ENCODE peak calls at places on chromosomes 2 and 18, in seven cellular contexts. E is CD4-positive, alpha-beta memory T cell; L is thoracic aorta; U is CD8-positive, alpha-beta T cell; T is neuronal stem cell; R is colonic mucosa; V is effector memory CD4-positive, alpha-beta T cell. W is an unnamed sample. For H3K36me3, the result is how much of the 10 kb centered on the place peaks cover.

GRCh38 chr2:197915548-197916265 is 111.3 kb downstream of the PLCL1 start:
- DNase-seq in E (no peak), L (no peak), U (no peak), T (no peak), R (no peak), V (no peak), W (no peak)

GRCh38 chr2:72147303-72147970 is at the start of gene CYP26B1:
- DNase-seq in E (no peak), L (no peak), U (no peak), T (peak), R (no peak), V (no peak), W (no peak)

GRCh38 chr2:100041946-100042345 is 100.4 kb downstream of the AFF3 start:
- DNase-seq in E (no peak), L (no peak), U (no peak), T (peak), R (no peak), V (no peak), W (no peak)

GRCh38 chr2:131493199-131494018 is 1.2 kb upstream of the MZT2A start:
- DNase-seq in E (no peak), L (no peak), U (no peak), T (no peak), R (peak), V (no peak), W (no peak)

GRCh38 chr2:64179582-64180321 is 35.5 kb upstream of the PELI1 start:
- DNase-seq in E (peak), L (no peak), U (no peak), T (no peak), R (no peak), V (no peak), W (no peak)

GRCh38 chr2:200138386-200139184 is 167.9 kb upstream of the SPATS2L start:
- DNase-seq in E (no peak), L (no peak), U (no peak), T (no peak), R (no peak), V (no peak), W (no peak)

GRCh38 chr18:70047931-70048603 is 100.4 kb upstream of the CD226 start:
- DNase-seq in E (no peak), L (no peak), U (no peak), T (no peak), R (no peak), V (no peak), W (no peak)

GRCh38 chr18:9055185-9055584 is 47.3 kb upstream of the NDUFV2 start:
- DNase-seq in E (no peak), L (no peak), U (no peak), T (no peak), R (no peak), V (no peak), W (no peak)

GRCh38 chr18:67300498-67300897 is 216.0 kb downstream of the DSEL start:
- DNase-seq in E (peak), L (no peak), U (no peak), T (peak), R (no peak), V (no peak), W (peak)

GRCh38 chr2:240433973-240434727 is 1.3 kb upstream of the GPC1 start:
- DNase-seq in E (no peak), L (peak), U (no peak), T (no peak), R (no peak), V (no peak), W (no peak)

GRCh38 chr2:3427272-3427671 is 47.8 kb downstream of the TRAPPC12 start:
- DNase-seq in E (no peak), L (no peak), U (no peak), T (no peak), R (no peak), V (no peak), W (no peak)

GRCh38 chr18:76351961-76352581 is 143.0 kb downstream of the ZNF516 start:
- DNase-seq in E (no peak), L (no peak), U (no peak), T (no peak), R (peak), V (no peak), W (no peak)

GRCh38 chr2:15595936-15596335 is 4.3 kb downstream of the DDX1 start:
- DNase-seq in E (no peak), L (no peak), U (no peak), T (no peak), R (no peak), V (no peak), W (no peak)

GRCh38 chr2:15596350-15596749 is 4.7 kb downstream of the DDX1 start:
- DNase-seq in E (no peak), L (no peak), U (no peak), T (no peak), R (no peak), V (no peak), W (no peak)

GRCh38 chr2:15594291-15595256 is 2.9 kb downstream of the DDX1 start:
- DNase-seq in E (no peak), L (no peak), U (no peak), T (no peak), R (no peak), V (no peak), W (no peak)

GRCh38 chr2:15595342-15595905 is 3.8 kb downstream of the DDX1 start:
- DNase-seq in E (no peak), L (no peak), U (no peak), T (no peak), R (no peak), V (no peak), W (no peak)

DNA sequence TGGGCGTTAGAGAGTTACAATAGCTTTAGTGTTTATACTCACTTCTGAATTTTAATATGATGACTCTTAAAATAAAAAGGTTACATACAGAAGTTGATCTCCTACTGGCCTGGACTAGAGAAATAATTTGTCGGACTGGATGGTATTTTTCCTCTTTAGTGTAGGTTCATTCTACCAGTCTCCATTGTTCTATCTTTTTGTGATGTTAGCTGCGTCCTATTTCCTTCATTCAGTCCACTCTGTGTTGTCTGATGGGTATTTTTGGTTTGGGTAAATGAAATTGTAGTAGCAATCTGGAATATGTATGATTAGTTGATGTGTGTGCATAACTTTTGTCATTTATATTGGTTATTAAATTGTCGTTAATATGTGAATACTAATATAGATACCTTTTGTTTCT is 5.3 kb downstream of the DDX1 start:
- DNase-seq in E (no peak), L (no peak), U (no peak), T (no peak), R (no peak), V (no peak), W (no peak)
- H3K36me3 ChIP-seq in E (half or more), L (under half), U (under half), T (under half), R (under half), V (under half), W (half or more)

GRCh38 chr2:213091765-213092164 is 59.6 kb downstream of the IKZF2 start:
- DNase-seq in E (no peak), L (no peak), U (no peak), T (no peak), R (no peak), V (no peak), W (no peak)
- H3K36me3 ChIP-seq in E (under half), L (under half), U (under half), T (under half), R (under half), V (under half), W (under half)

DNA sequence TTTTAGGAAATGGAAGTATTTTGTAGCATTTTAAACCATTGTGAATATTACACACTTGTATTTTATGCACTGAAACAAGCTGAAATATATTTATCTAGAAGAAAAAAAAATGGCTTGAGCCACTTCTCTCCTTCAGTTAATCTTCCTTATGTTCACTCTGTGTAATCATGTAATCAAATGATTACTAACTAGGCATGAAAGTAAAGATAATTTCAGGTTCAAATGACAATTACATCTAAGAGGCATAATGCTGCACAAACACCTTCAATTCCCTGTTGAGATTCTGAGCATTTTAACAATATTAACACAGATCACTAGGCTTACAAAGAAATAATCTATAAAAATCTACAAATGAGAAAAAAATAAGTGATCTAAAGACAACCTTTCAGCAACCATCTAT is 119.6 kb upstream of the ITGB6 start:
- DNase-seq in E (no peak), L (no peak), U (no peak), T (no peak), R (no peak), V (no peak), W (no peak)
- H3K36me3 ChIP-seq in E (under half), L (under half), U (under half), T (under half), R (under half), V (under half), W (under half)

GRCh38 chr2:128169094-128169493 is 78.1 kb downstream of the UGGT1 start:
- DNase-seq in E (no peak), L (no peak), U (no peak), T (no peak), R (no peak), V (no peak), W (no peak)
- H3K36me3 ChIP-seq in E (half or more), L (under half), U (under half), T (under half), R (under half), V (half or more), W (under half)

GRCh38 chr2:190909680-190910079 is 29.1 kb downstream of the GLS start:
- DNase-seq in E (no peak), L (no peak), U (no peak), T (no peak), R (no peak), V (no peak), W (no peak)
- H3K36me3 ChIP-seq in E (under half), L (under half), U (under half), T (under half), R (under half), V (under half), W (under half)

GRCh38 chr2:12721571-12722444 is 5.1 kb downstream of the TRIB2 start:
- DNase-seq in E (no peak), L (no peak), U (no peak), T (no peak), R (no peak), V (no peak), W (no peak)
- H3K36me3 ChIP-seq in E (under half), L (under half), U (under half), T (under half), R (under half), V (under half), W (half or more)

GRCh38 chr18:12307251-12307736 is 747 bp upstream of the TUBB6 start:
- DNase-seq in E (no peak), L (no peak), U (no peak), T (peak), R (peak), V (no peak), W (no peak)

GRCh38 chr18:12307871-12308385 is at the start of gene TUBB6:
- DNase-seq in E (no peak), L (no peak), U (no peak), T (peak), R (peak), V (no peak), W (no peak)

GRCh38 chr18:12310762-12311161 is 2.7 kb downstream of the TUBB6 start:
- DNase-seq in E (no peak), L (no peak), U (no peak), T (no peak), R (no peak), V (no peak), W (no peak)

GRCh38 chr18:12308386-12309100 is 502 bp downstream of the TUBB6 start:
- DNase-seq in E (no peak), L (peak), U (no peak), T (peak), R (peak), V (no peak), W (no peak)

DNA sequence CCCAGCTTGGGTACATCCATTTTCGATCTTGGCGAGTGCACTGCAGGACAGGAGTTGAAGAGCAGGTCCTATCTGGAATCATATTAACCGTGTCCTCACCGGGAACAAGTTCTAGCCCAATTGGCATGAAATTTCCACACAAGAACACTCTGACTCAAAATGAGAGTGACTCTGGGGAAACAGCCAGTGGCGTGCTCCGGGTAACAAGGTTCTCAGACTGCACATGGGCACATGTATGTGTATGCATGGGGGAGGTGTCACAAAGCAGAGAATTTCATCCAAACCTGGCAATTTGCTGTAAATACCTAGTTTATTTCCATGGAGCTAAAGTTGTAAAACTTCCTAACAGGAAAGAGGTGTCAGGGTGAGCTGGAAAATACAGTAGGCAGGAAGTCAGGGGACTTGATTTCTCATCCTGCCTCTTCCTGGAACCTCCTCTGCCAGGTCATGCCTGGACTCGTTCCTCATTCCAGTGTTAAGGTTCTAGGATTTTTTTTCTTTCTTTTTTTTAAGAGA is 1.7 kb downstream of the TUBB6 start:
- DNase-seq in E (no peak), L (no peak), U (no peak), T (no peak), R (no peak), V (no peak), W (no peak)
- H3K36me3 ChIP-seq in E (under half), L (under half), U (under half), T (under half), R (under half), V (under half), W (under half)

GRCh38 chr18:10476430-10476829 is 22.0 kb downstream of the APCDD1 start:
- DNase-seq in E (no peak), L (no peak), U (no peak), T (no peak), R (no peak), V (no peak), W (no peak)
- H3K36me3 ChIP-seq in E (under half), L (under half), U (under half), T (under half), R (under half), V (under half), W (under half)